ENCODE peak calls at places on chromosome 3, in nine cellular contexts. Y is Panc1, D is HL-60, C is esophagus muscularis mucosa, B is GM12892, Q is GM12878, H is H1, E is upper lobe of left lung, O is SK-N-SH. I is an unnamed sample.
A peak's percentile ranks its signal among the peaks of the same experiment; 100 is the strongest.

GRCh38 chr3:181009225-181009624 is 19.7 kb upstream of the DNAJC19 start:
- DNase-seq in Y (no peak), D (no peak), C (no peak), B (no peak), Q (no peak), H (no peak), E (no peak), O (no peak), I (no peak)

GRCh38 chr3:23776352-23776891 is 29.3 kb upstream of the UBE2E1 start:
- DNase-seq in Y (no peak), D (no peak), C (no peak), B (no peak), Q (no peak), H (no peak), E (no peak), O (no peak), I (no peak)

GRCh38 chr3:54215521-54215920 is 93.2 kb downstream of the CACNA2D3 start:
- DNase-seq in Y (no peak), D (no peak), C (no peak), B (no peak), Q (no peak), H (no peak), E (no peak), O (no peak), I (no peak)

GRCh38 chr3:176526194-176526593 is 671.1 kb downstream of the TBL1XR1 start:
- DNase-seq in Y (no peak), D (no peak), C (no peak), B (no peak), Q (no peak), H (no peak), E (no peak), O (no peak), I (no peak)

GRCh38 chr3:177066068-177066467 is 131.2 kb downstream of the TBL1XR1 start:
- DNase-seq in Y (no peak), D (no peak), C (no peak), B (no peak), Q (no peak), H (no peak), E (no peak), O (no peak), I (no peak)

GRCh38 chr3:46931631-46932441 is 44.7 kb downstream of the CCDC12 start:
- DNase-seq in Y (no peak), D (no peak), C (no peak), B (no peak), Q (peak; percentile 57), H (no peak), E (peak; percentile 83), O (peak; percentile 43), I (peak; percentile 94)

GRCh38 chr3:65714138-65714537 is 324.6 kb downstream of the MAGI1 start:
- DNase-seq in Y (no peak), D (no peak), C (no peak), B (no peak), Q (no peak), H (no peak), E (no peak), O (no peak), I (no peak)

GRCh38 chr3:18489939-18490338 is 64.8 kb upstream of the SATB1 start:
- DNase-seq in Y (no peak), D (no peak), C (no peak), B (no peak), Q (no peak), H (no peak), E (no peak), O (no peak), I (no peak)

GRCh38 chr3:78580691-78581090 is 1187.1 kb downstream of the ROBO1 start:
- DNase-seq in Y (no peak), D (no peak), C (no peak), B (no peak), Q (no peak), H (no peak), E (no peak), O (no peak), I (no peak)

GRCh38 chr3:147424325-147424910 is 15.3 kb downstream of the ZIC1 start:
- DNase-seq in Y (no peak), D (no peak), C (no peak), B (no peak), Q (no peak), H (no peak), E (no peak), O (no peak), I (no peak)

GRCh38 chr3:168021737-168022450 is 73.8 kb downstream of the GOLIM4 start:
- DNase-seq in Y (no peak), D (no peak), C (no peak), B (no peak), Q (no peak), H (no peak), E (no peak), O (no peak), I (no peak)

GRCh38 chr3:168025076-168025475 is 70.6 kb downstream of the GOLIM4 start:
- DNase-seq in Y (no peak), D (no peak), C (no peak), B (no peak), Q (no peak), H (no peak), E (no peak), O (no peak), I (no peak)

GRCh38 chr3:168026764-168027163 is 69.0 kb downstream of the GOLIM4 start:
- DNase-seq in Y (no peak), D (no peak), C (no peak), B (no peak), Q (no peak), H (no peak), E (no peak), O (no peak), I (no peak)

GRCh38 chr3:168029705-168030104 is 66.0 kb downstream of the GOLIM4 start:
- DNase-seq in Y (no peak), D (no peak), C (no peak), B (no peak), Q (no peak), H (no peak), E (no peak), O (no peak), I (no peak)

GRCh38 chr3:168024537-168024941 is 71.2 kb downstream of the GOLIM4 start:
- DNase-seq in Y (no peak), D (peak; percentile 16), C (no peak), B (no peak), Q (peak; percentile 21), H (no peak), E (no peak), O (no peak), I (no peak)
- TF ChIP-seq POLR2AphosphoS5 in Y (no peak), D (no peak), C (peak; percentile 29), B (no peak), Q (no peak), H (no peak), E (no peak), O (peak; percentile 57), I (no peak)

GRCh38 chr3:129314757-129315385 is 36.2 kb downstream of the HMCES start:
- DNase-seq in Y (no peak), D (no peak), C (no peak), B (peak; percentile 65), Q (no peak), H (peak; percentile 57), E (peak; percentile 89), O (peak; percentile 96), I (peak; percentile 91)
- TF ChIP-seq POLR2AphosphoS5 in Y (no peak), D (peak; percentile 83), C (peak; percentile 80), B (peak; percentile 60), Q (peak; percentile 90), H (peak; percentile 74), E (peak; percentile 56), O (no peak), I (peak; percentile 71)

DNA sequence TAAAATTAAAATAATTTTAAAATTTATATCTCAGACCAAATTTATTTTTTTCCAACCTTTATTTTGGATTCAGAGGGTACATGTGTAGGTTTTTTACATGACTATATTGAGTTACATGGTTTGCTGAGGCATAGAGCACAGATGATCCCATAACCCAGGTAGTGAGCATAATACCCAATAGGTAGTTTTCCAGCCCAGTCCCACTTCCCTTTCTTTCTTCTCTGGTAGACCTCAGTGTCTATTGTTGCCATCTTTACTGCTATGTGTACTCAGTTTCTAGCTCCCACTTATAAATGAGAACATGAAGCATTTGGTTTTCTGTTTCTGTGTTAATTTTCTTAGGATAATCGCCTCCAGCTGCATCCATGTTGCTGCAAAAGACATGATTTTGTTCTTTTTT is 338.1 kb downstream of the EFHB start:
- DNase-seq in Y (no peak), D (no peak), C (no peak), B (no peak), Q (no peak), H (no peak), E (no peak), O (no peak), I (no peak)
- TF ChIP-seq POLR2AphosphoS5 in Y (no peak), D (no peak), C (no peak), B (no peak), Q (no peak), H (no peak), E (no peak), O (no peak), I (no peak)

GRCh38 chr3:52779411-52780297 is 2.3 kb downstream of the ITIH1 start:
- DNase-seq in Y (no peak), D (peak; percentile 61), C (peak; percentile 91), B (no peak), Q (peak; percentile 41), H (no peak), E (peak; percentile 29), O (no peak), I (peak; percentile 73)
- TF ChIP-seq POLR2AphosphoS5 in Y (no peak), D (peak; percentile 42), C (no peak), B (no peak), Q (no peak), H (no peak), E (no peak), O (no peak), I (no peak)

I was measured in spleen.